ENCODE peak calls at places on chromosomes 7 and 10, in five cellular contexts. One of them, this sample, is unnamed.

GRCh38 chr10:72044417-72045041 is 43.8 kb downstream of the SPOCK2 start:
- DNase-seq in stimulated activated CD8-positive, alpha-beta memory T cell treated with anti-CD3 and anti-CD28 coated beads, Interleukin-4, amount 100 ng/mL, for 1 hour: no peak
- DNase-seq in brain pericyte: no peak
- DNase-seq in mucosa of descending colon: no peak
- DNase-seq in naive B cell: no peak
- DNase-seq in this sample: peak; percentile 30

GRCh38 chr10:62759599-62760175 is 44.8 kb upstream of the ADO start:
- DNase-seq in stimulated activated CD8-positive, alpha-beta memory T cell treated with anti-CD3 and anti-CD28 coated beads, Interleukin-4, amount 100 ng/mL, for 1 hour: no peak
- DNase-seq in brain pericyte: no peak
- DNase-seq in mucosa of descending colon: no peak
- DNase-seq in naive B cell: no peak
- DNase-seq in this sample: no peak

GRCh38 chr10:6200588-6201510 is 1.9 kb upstream of the PFKFB3 start:
- DNase-seq in stimulated activated CD8-positive, alpha-beta memory T cell treated with anti-CD3 and anti-CD28 coated beads, Interleukin-4, amount 100 ng/mL, for 1 hour: no peak
- DNase-seq in brain pericyte: no peak
- DNase-seq in mucosa of descending colon: peak; percentile 74
- DNase-seq in naive B cell: peak; percentile 20
- DNase-seq in this sample: peak; percentile 64

GRCh38 chr7:112892263-112892662 is 102.1 kb upstream of the TMEM168 start:
- DNase-seq in stimulated activated CD8-positive, alpha-beta memory T cell treated with anti-CD3 and anti-CD28 coated beads, Interleukin-4, amount 100 ng/mL, for 1 hour: no peak
- DNase-seq in brain pericyte: no peak
- DNase-seq in mucosa of descending colon: no peak
- DNase-seq in naive B cell: no peak
- DNase-seq in this sample: no peak

GRCh38 chr10:95626468-95626867 is 30.0 kb downstream of the ALDH18A1 start:
- DNase-seq in stimulated activated CD8-positive, alpha-beta memory T cell treated with anti-CD3 and anti-CD28 coated beads, Interleukin-4, amount 100 ng/mL, for 1 hour: no peak
- DNase-seq in brain pericyte: no peak
- DNase-seq in mucosa of descending colon: no peak
- DNase-seq in naive B cell: no peak
- DNase-seq in this sample: no peak

GRCh38 chr10:85646312-85646711 is 720.3 kb downstream of the GRID1 start:
- DNase-seq in stimulated activated CD8-positive, alpha-beta memory T cell treated with anti-CD3 and anti-CD28 coated beads, Interleukin-4, amount 100 ng/mL, for 1 hour: no peak
- DNase-seq in brain pericyte: no peak
- DNase-seq in mucosa of descending colon: no peak
- DNase-seq in naive B cell: no peak
- DNase-seq in this sample: no peak

GRCh38 chr7:50397320-50397970 is 52.7 kb downstream of the FIGNL1 start:
- DNase-seq in stimulated activated CD8-positive, alpha-beta memory T cell treated with anti-CD3 and anti-CD28 coated beads, Interleukin-4, amount 100 ng/mL, for 1 hour: no peak
- DNase-seq in brain pericyte: no peak
- DNase-seq in mucosa of descending colon: no peak
- DNase-seq in naive B cell: no peak
- DNase-seq in this sample: no peak

GRCh38 chr7:112083776-112084175 is 122.4 kb downstream of the DOCK4 start:
- DNase-seq in stimulated activated CD8-positive, alpha-beta memory T cell treated with anti-CD3 and anti-CD28 coated beads, Interleukin-4, amount 100 ng/mL, for 1 hour: no peak
- DNase-seq in brain pericyte: no peak
- DNase-seq in mucosa of descending colon: no peak
- DNase-seq in naive B cell: no peak
- DNase-seq in this sample: no peak

GRCh38 chr7:44505595-44505994 is 15.1 kb upstream of the NUDCD3 start:
- DNase-seq in stimulated activated CD8-positive, alpha-beta memory T cell treated with anti-CD3 and anti-CD28 coated beads, Interleukin-4, amount 100 ng/mL, for 1 hour: no peak
- DNase-seq in brain pericyte: no peak
- DNase-seq in mucosa of descending colon: no peak
- DNase-seq in naive B cell: peak; percentile 12
- DNase-seq in this sample: no peak

GRCh38 chr7:129923709-129924108 is 29.1 kb downstream of the UBE2H start:
- DNase-seq in stimulated activated CD8-positive, alpha-beta memory T cell treated with anti-CD3 and anti-CD28 coated beads, Interleukin-4, amount 100 ng/mL, for 1 hour: no peak
- DNase-seq in brain pericyte: no peak
- DNase-seq in mucosa of descending colon: no peak
- DNase-seq in naive B cell: no peak
- DNase-seq in this sample: no peak